ENCODE peak calls at places on chromosomes 16 and 17, in nine cellular contexts. J, D, V, E, R, O, Z, X and F are unnamed samples. For H3K27me3, the result is how much of the 10 kb centered on the place peaks cover.

GRCh38 chr17:40548491-40548981 is 16.7 kb downstream of the CCR7 start:
- DNase-seq in D (no peak), E (no peak), V (no peak), J (no peak), R (no peak), Z (no peak), X (no peak), O (peak), F (peak)

GRCh38 chr17:13114601-13115024 is 96.8 kb upstream of the ELAC2 start:
- DNase-seq in J (peak), E (peak), O (no peak), R (peak), D (no peak), X (peak), Z (peak), V (no peak), F (peak)

GRCh38 chr17:7232114-7232513 is 2.2 kb downstream of the DVL2 start:
- DNase-seq in O (no peak), X (no peak), E (no peak), Z (no peak), J (no peak), V (no peak), R (no peak), D (no peak), F (no peak)

GRCh38 chr16:86578499-86579267 is at the start of gene FOXL1:
- DNase-seq in J (peak), R (no peak), X (no peak), O (no peak), Z (peak), V (no peak), D (no peak), E (peak), F (no peak)

GRCh38 chr17:38852771-38853291 is 690 bp downstream of the RPL23 start:
- DNase-seq in D (no peak), Z (no peak), V (peak), E (no peak), X (no peak), J (no peak), R (no peak), O (no peak), F (no peak)

GRCh38 chr16:1028524-1029258 is 43.9 kb upstream of the SSTR5 start:
- DNase-seq in Z (no peak), X (no peak), E (no peak), J (no peak), O (no peak), V (no peak), D (no peak), R (no peak), F (no peak)

GRCh38 chr17:68318103-68318991 is 27.1 kb downstream of the ARSG start:
- DNase-seq in R (no peak), X (peak), O (no peak), E (no peak), V (no peak), D (no peak), Z (peak), J (no peak), F (no peak)

GRCh38 chr17:81249233-81250040 is 10.3 kb downstream of the NDUFAF8 start:
- DNase-seq in Z (peak), R (peak), J (no peak), X (peak), V (no peak), D (peak), O (no peak), E (peak), F (no peak)

GRCh38 chr17:5488752-5489151 is 2.4 kb downstream of the MIS12 start:
- DNase-seq in Z (no peak), V (no peak), D (no peak), J (no peak), O (no peak), R (no peak), X (no peak), E (no peak), F (no peak)

GRCh38 chr17:39365252-39365651 is 36.2 kb downstream of the FBXL20 start:
- DNase-seq in O (no peak), R (no peak), X (no peak), J (no peak), Z (peak), E (no peak), V (no peak), D (no peak), F (no peak)

GRCh38 chr16:30755955-30756780 is 5.7 kb downstream of the CFAP119 start:
- DNase-seq in E (no peak), V (no peak), Z (no peak), X (no peak), D (no peak), J (no peak), O (no peak), R (peak), F (no peak)

GRCh38 chr16:52629296-52629695 is 82.4 kb upstream of the TOX3 start:
- DNase-seq in X (no peak), Z (peak), D (no peak), R (no peak), E (no peak), J (no peak), O (no peak), V (no peak), F (no peak)

GRCh38 chr17:38591759-38592241 is 14.0 kb downstream of the SRCIN1 start:
- DNase-seq in J (no peak), O (no peak), V (no peak), R (no peak), E (no peak), D (peak), Z (peak), X (peak), F (no peak)

GRCh38 chr16:11539635-11540034 is 47.1 kb downstream of the LITAF start:
- DNase-seq in V (no peak), D (no peak), O (no peak), X (peak), E (no peak), J (no peak), Z (no peak), R (no peak), F (no peak)

GRCh38 chr17:59165933-59166342 is 10.4 kb downstream of the PRR11 start:
- DNase-seq in J (peak), O (no peak), E (no peak), R (no peak), V (peak), X (peak), D (no peak), Z (peak), F (no peak)

GRCh38 chr17:38881600-38882191 is 11.8 kb downstream of the LASP1 start:
- DNase-seq in J (peak), E (peak), V (no peak), Z (peak), X (no peak), R (peak), O (no peak), D (peak), F (peak)

GRCh38 chr16:57972285-57972684 is 1.4 kb upstream of the CNGB1 start:
- DNase-seq in E (no peak), O (no peak), V (no peak), R (no peak), X (no peak), J (no peak), Z (no peak), D (no peak), F (no peak)

GRCh38 chr16:23508589-23509440 is 1.5 kb downstream of the GGA2 start:
- DNase-seq in O (no peak), Z (peak), R (no peak), X (no peak), V (no peak), D (no peak), J (peak), E (no peak), F (peak)

GRCh38 chr17:59643159-59643857 is 23.6 kb downstream of the CLTC start:
- DNase-seq in X (peak), V (no peak), Z (peak), J (no peak), O (no peak), D (no peak), R (no peak), E (no peak), F (no peak)

GRCh38 chr16:80028581-80029380 is 428.2 kb upstream of the MAF start:
- DNase-seq in V (no peak), D (no peak), Z (no peak), E (no peak), O (no peak), X (no peak), J (peak), R (no peak), F (no peak)

GRCh38 chr16:77724174-77724573 is 1.9 kb downstream of the NUDT7 start:
- DNase-seq in O (no peak), D (no peak), X (no peak), R (no peak), Z (no peak), E (no peak), J (no peak), V (no peak), F (no peak)

GRCh38 chr16:85656351-85657266 is 32.1 kb downstream of the GINS2 start:
- DNase-seq in R (peak), J (peak), E (peak), O (no peak), Z (no peak), X (no peak), V (no peak), D (peak), F (no peak)

GRCh38 chr17:75273968-75274708 is 3.1 kb upstream of the MIF4GD start:
- DNase-seq in R (no peak), Z (peak), V (no peak), X (peak), J (no peak), O (no peak), D (no peak), E (no peak), F (no peak)

GRCh38 chr16:81204794-81205680 is 33.5 kb upstream of the BCO1 start:
- DNase-seq in J (peak), X (peak), E (no peak), O (no peak), D (no peak), Z (peak), R (no peak), V (peak), F (peak)

DNA sequence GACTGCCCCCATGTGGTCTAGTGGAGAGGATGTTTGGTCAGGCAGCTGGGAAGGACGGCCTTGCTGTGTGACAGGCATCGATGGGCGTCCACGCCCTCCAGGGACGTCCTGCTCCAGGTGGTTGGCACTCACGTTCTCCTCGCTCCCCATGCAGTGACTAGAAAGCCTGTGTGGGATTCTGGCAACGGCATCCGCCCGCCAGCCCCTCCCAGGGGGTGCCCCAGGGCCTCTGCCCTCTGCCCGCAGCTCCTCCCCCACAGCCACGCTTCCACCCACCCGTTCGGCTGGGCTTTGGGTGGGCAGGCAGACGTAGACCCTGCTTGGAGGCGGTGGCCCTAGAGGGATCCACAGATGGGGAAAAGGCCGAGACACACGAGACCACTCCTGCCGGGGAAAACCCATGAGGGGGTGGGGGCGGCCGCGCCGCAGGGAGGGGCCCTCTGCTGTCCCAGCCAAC is 4.7 kb upstream of the IL17C start:
- DNase-seq in V (no peak), R (peak), O (no peak), D (peak), X (peak), E (peak), J (peak), Z (no peak), F (peak)
- TF ChIP-seq CTCF in V (no peak), R (peak), O (peak), D (peak), X (peak), E (peak), J (peak), Z (no peak), F (peak)

GRCh38 chr17:42053701-42054100 is 3.3 kb upstream of the C17orf113 start:
- DNase-seq in D (no peak), R (no peak), E (no peak), V (no peak), J (no peak), Z (no peak), O (no peak), X (no peak), F (no peak)

GRCh38 chr17:42051645-42052044 is 1.2 kb upstream of the C17orf113 start:
- DNase-seq in J (no peak), Z (no peak), R (no peak), V (no peak), E (no peak), D (no peak), X (no peak), O (no peak), F (no peak)

GRCh38 chr17:42054101-42054500 is 3.7 kb upstream of the C17orf113 start:
- DNase-seq in O (no peak), R (no peak), X (no peak), V (no peak), E (no peak), J (no peak), D (no peak), Z (no peak), F (no peak)

GRCh38 chr17:42051013-42051400 is 606 bp upstream of the C17orf113 start:
- DNase-seq in O (no peak), X (no peak), Z (no peak), J (no peak), R (no peak), D (no peak), V (no peak), E (no peak), F (peak)

GRCh38 chr17:42052478-42052877 is 2.1 kb upstream of the C17orf113 start:
- DNase-seq in V (no peak), J (no peak), Z (no peak), D (no peak), E (no peak), R (no peak), X (no peak), O (no peak), F (no peak)
- H3K27me3 ChIP-seq in V (under half), J (under half), Z (under half), D (under half), E (under half), R (under half), X (under half), O (under half), F (under half)

DNA sequence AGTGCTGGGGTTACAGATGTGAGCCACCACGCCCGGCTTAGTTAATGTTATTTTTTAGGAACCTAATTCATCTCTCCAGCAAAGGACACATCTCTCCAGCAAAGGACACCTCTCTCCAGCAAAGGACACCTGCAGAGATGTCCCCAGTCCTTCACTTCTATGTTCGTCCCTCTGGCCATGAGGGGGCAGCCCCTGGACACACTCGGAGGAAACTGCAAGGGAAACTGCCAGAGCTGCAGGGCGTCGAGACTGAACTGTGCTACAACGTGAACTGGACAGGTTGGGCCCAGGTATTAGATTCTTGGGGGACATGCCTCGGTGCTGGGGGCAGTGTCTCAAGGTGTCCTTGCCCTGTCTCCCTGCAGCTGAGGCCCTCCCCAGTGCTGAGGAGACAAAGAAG is 4.7 kb downstream of the PFAS start:
- DNase-seq in J (peak), O (peak), R (peak), Z (peak), X (no peak), D (no peak), V (no peak), E (no peak), F (peak)
- TF ChIP-seq CTCF in J (peak), O (peak), R (peak), Z (peak), X (no peak), D (peak), V (no peak), E (peak), F (peak)

DNA sequence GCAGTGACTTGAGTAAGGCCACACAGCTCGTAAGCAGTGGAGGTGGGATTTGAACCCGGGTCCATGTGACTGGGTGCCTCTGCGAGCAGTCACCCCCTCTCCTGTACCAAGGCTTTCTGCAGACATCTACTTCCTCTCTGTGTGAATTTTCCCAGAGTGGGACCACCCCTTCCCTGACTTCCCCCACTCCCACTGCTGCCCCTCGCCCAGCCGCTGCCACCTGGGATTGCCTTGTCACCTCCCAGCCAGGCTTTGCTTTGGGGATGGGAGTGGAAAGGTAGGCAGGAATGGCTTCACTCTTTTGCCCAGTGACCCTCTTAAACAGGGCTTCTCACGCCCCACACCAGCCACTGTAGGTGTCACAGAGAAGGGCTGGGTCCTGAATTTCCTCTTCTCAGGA is 105.2 kb upstream of the SEC14L1 start:
- DNase-seq in R (no peak), D (no peak), Z (no peak), O (no peak), X (no peak), E (no peak), J (no peak), V (no peak), F (no peak)
- H3K27me3 ChIP-seq in R (under half), D (under half), Z (under half), O (under half), X (under half), E (under half), J (under half), V (under half), F (under half)

GRCh38 chr17:82710499-82711232 is 5.8 kb upstream of the FN3KRP start:
- DNase-seq in V (no peak), R (no peak), E (no peak), J (peak), D (no peak), X (no peak), O (no peak), Z (no peak), F (no peak)
- TF ChIP-seq CTCF in V (no peak), R (no peak), E (no peak), J (no peak), D (no peak), X (no peak), O (no peak), Z (no peak), F (no peak)